ENCODE peak calls at places on chromosomes 5 and 9, in four cellular contexts. X is K562, S is H1, V is HepG2. A is an unnamed sample.

GRCh38 chr9:90921969-90922368 is 120.3 kb downstream of the SYK start:
- DNase-seq in S (no peak), X (no peak), V (no peak), A (no peak)

GRCh38 chr5:66864240-66864884 is 268.2 kb downstream of the MAST4 start:
- DNase-seq in S (no peak), X (no peak), V (peak), A (no peak)

GRCh38 chr5:153562189-153562588 is 71.7 kb downstream of the GRIA1 start:
- DNase-seq in X (no peak), S (no peak), V (no peak), A (no peak)

GRCh38 chr9:89518466-89519392 is 20.8 kb upstream of the SEMA4D start:
- DNase-seq in X (no peak), S (no peak), V (no peak), A (no peak)

GRCh38 chr9:109097156-109097555 is 22.6 kb downstream of the TMEM245 start:
- DNase-seq in S (no peak), X (no peak), V (no peak), A (no peak)

GRCh38 chr5:154190652-154191304 is at the start of gene GALNT10:
- DNase-seq in S (no peak), V (peak), X (peak), A (peak)

GRCh38 chr9:113690055-113690740 is 185.9 kb upstream of the ZNF618 start:
- DNase-seq in S (no peak), X (no peak), V (no peak), A (no peak)

GRCh38 chr9:88458716-88459115 is 70.5 kb downstream of the SPIN1 start:
- DNase-seq in X (no peak), S (no peak), V (no peak), A (no peak)

GRCh38 chr5:41876678-41877077 is 6.5 kb upstream of the OXCT1 start:
- DNase-seq in X (no peak), S (no peak), V (no peak), A (no peak)

GRCh38 chr5:96758621-96759020 is 49.1 kb downstream of the ERAP1 start:
- DNase-seq in S (no peak), X (no peak), V (no peak), A (no peak)

GRCh38 chr5:21810737-21811316 is 1042.3 kb downstream of the CDH12 start:
- DNase-seq in S (no peak), X (no peak), V (peak), A (no peak)

GRCh38 chr5:124773291-124774001 is 27.0 kb upstream of the ZNF608 start:
- DNase-seq in V (no peak), X (no peak), S (no peak), A (no peak)

GRCh38 chr5:154756871-154757646 is 1.9 kb downstream of the LARP1 start:
- DNase-seq in S (no peak), V (no peak), X (peak), A (no peak)

GRCh38 chr5:150410524-150411244 is 2.0 kb downstream of the CD74 start:
- DNase-seq in S (peak), X (no peak), V (peak), A (peak)

GRCh38 chr5:143214890-143215289 is 188.6 kb downstream of the NR3C1 start:
- DNase-seq in X (no peak), V (no peak), S (no peak), A (no peak)

GRCh38 chr5:110510146-110510545 is 216.3 kb downstream of the TMEM232 start:
- DNase-seq in S (no peak), V (no peak), X (no peak), A (no peak)

GRCh38 chr9:93601063-93601462 is 24.7 kb downstream of the PHF2 start:
- DNase-seq in V (no peak), S (peak), X (no peak), A (no peak)

GRCh38 chr9:109793196-109793595 is 13.2 kb downstream of the PALM2AKAP2 start:
- DNase-seq in V (no peak), X (no peak), S (no peak), A (no peak)

GRCh38 chr9:106286249-106286648 is 576.7 kb upstream of the ZNF462 start:
- DNase-seq in S (no peak), V (no peak), X (no peak), A (no peak)

GRCh38 chr9:106288689-106289088 is 574.3 kb upstream of the ZNF462 start:
- DNase-seq in V (no peak), X (no peak), S (no peak), A (no peak)

GRCh38 chr9:106284300-106284699 is 578.7 kb upstream of the ZNF462 start:
- DNase-seq in V (no peak), S (no peak), X (no peak), A (no peak)

DNA sequence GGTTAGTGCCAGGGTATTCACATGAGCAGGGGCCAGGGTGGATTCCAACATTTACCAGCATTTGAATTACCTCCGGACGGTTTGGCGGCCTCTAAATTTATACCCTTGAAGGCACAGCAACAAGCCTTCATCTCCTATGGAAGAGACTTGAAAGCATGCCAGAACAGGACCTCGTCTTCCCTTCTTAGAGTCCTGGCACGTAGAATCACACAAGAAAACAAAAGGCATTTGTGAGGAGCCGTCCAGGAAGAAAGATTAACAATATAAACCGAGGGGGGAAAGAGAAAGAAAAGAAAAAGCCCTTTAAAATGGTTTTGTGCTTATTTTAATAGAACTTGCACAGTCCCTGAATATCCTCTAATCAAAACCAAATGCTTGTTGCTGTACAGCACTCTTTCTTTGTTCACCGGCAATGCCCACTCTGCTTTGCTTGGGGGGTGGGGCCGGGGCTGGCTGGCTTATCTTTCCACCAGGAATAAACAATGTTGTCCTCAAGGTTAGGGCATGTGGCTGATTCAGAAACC is 575.8 kb upstream of the ZNF462 start:
- DNase-seq in X (no peak), V (no peak), S (no peak), A (no peak)
- TF ChIP-seq FOSL1 in X (no peak), V (no peak), S (no peak), A (no peak)

GRCh38 chr5:1366514-1366913 is 21.6 kb upstream of the CLPTM1L start:
- DNase-seq in V (no peak), S (no peak), X (no peak), A (no peak)
- TF ChIP-seq SP1 in V (no peak), S (no peak), X (no peak), A (no peak)

GRCh38 chr5:180211761-180212035 is 2.7 kb upstream of the RASGEF1C start:
- DNase-seq in V (no peak), S (no peak), X (no peak), A (no peak)

GRCh38 chr5:180213256-180213600 is 4.2 kb upstream of the RASGEF1C start:
- DNase-seq in S (no peak), V (no peak), X (no peak), A (no peak)

GRCh38 chr5:180213657-180214207 is 4.7 kb upstream of the RASGEF1C start:
- DNase-seq in S (no peak), V (no peak), X (no peak), A (no peak)

GRCh38 chr5:180210961-180211760 is 2.1 kb upstream of the RASGEF1C start:
- DNase-seq in V (no peak), X (peak), S (no peak), A (no peak)

GRCh38 chr5:180212363-180213255 is 3.6 kb upstream of the RASGEF1C start:
- DNase-seq in V (no peak), X (no peak), S (no peak), A (no peak)
- TF ChIP-seq FOSL1 in V (no peak), X (no peak), S (no peak), A (no peak)

DNA sequence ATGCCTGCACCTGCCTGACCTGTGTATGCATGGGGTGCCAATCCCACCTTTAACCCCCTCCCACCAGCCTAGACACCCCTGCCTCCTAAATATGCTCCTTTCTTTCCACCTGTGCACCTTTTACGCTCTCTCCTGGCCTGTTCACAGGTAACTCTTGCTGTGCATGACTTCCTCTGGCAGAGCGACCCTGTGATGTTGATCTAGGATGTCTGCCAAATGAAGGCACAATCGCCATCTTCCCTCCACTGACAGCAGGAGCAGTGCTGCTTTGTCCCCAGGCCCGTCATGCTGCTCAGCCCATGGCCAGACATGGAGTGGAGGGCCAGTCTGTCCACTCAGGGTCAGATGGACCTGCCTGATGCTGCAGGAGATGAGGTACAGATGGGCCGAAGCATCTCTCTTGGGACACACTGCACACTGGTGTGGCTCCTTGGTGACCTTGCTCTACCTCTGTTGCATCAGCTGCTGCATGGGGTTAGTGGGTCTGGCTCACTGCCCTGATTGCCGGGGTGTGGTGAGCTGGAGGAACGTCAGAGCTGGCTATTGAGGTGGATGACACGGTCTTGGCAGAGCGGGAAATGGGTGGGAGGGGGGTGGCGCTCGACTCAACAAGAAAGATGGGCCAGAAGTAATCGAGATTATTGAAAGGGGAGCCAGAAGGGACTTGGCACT is 101.6 kb upstream of the PITX1 start:
- DNase-seq in X (peak), S (no peak), V (no peak), A (peak)
- TF ChIP-seq SP1 in X (no peak), S (no peak), V (no peak), A (no peak)

GRCh38 chr5:178642351-178642909 is 15.6 kb upstream of the CLK4 start:
- DNase-seq in X (no peak), V (no peak), S (no peak), A (no peak)
- TF ChIP-seq FOSL1 in X (no peak), V (no peak), S (no peak), A (peak)

GRCh38 chr5:14802541-14802940 is 69.0 kb downstream of the ANKH start:
- DNase-seq in X (no peak), S (no peak), V (no peak), A (no peak)

GRCh38 chr5:14806452-14806851 is 65.1 kb downstream of the ANKH start:
- DNase-seq in S (no peak), V (no peak), X (no peak), A (no peak)

GRCh38 chr5:14807471-14807870 is 64.1 kb downstream of the ANKH start:
- DNase-seq in S (no peak), V (no peak), X (no peak), A (no peak)

GRCh38 chr5:14801792-14802191 is 69.8 kb downstream of the ANKH start:
- DNase-seq in V (no peak), S (no peak), X (no peak), A (no peak)
- TF ChIP-seq SP1 in V (no peak), S (no peak), X (no peak), A (no peak)

GRCh38 chr5:56356121-56356875 is 123.2 kb upstream of the ANKRD55 start:
- DNase-seq in S (no peak), X (no peak), V (peak), A (no peak)
- TF ChIP-seq FOSL1 in S (no peak), X (no peak), V (no peak), A (no peak)

GRCh38 chr5:178545156-178545555 is 45.0 kb downstream of the COL23A1 start:
- DNase-seq in V (no peak), X (no peak), S (no peak), A (no peak)
- TF ChIP-seq SP1 in V (no peak), X (no peak), S (no peak), A (no peak)

DNA sequence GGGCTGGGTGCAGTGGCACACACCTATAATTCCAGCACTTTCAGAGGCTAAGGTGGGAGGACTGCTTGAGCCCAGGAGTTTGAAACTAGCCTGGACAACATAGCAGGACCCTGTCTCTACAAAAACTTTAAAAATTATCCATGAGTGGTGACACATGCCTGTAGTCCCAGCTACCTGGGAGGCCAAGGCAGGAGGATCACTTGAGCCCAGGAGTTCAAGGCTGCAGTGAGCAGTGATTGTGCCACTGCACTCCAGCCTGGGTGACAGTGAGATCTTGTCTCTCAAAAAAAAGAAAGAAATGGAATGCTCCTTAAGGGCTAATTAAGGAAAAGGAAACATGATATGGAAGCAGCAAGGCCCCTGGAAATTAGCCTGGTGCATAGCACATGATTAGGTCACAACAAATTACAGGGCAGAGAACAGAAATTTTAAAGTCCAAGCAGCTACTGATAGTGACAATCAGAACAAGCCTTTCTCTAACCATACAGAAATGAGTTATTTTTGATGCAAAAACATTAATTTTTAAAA is 19.5 kb downstream of the ANKH start:
- DNase-seq in V (no peak), S (no peak), X (no peak), A (no peak)
- TF ChIP-seq FOSL1 in V (no peak), S (no peak), X (no peak), A (no peak)

GRCh38 chr5:54309751-54310432 is 481 bp downstream of the ARL15 start:
- DNase-seq in X (no peak), S (no peak), V (no peak), A (no peak)
- TF ChIP-seq SP1 in X (no peak), S (no peak), V (no peak), A (no peak)